ENCODE peak calls at places on chromosomes 12 and 14, in five cellular contexts. One of them, this sample, is unnamed.

GRCh38 chr14:22569106-22569748 is 19.8 kb downstream of the DAD1 start:
- DNase-seq in HFF-Myc: no peak
- DNase-seq in neural crest cell: no peak
- DNase-seq in thoracic aorta: no peak
- DNase-seq in mucosa of descending colon: no peak
- DNase-seq in this sample: no peak

GRCh38 chr12:108798551-108799221 is 58.7 kb downstream of the SSH1 start:
- DNase-seq in HFF-Myc: no peak
- DNase-seq in neural crest cell: no peak
- DNase-seq in thoracic aorta: no peak
- DNase-seq in mucosa of descending colon: peak
- DNase-seq in this sample: no peak

GRCh38 chr12:116037941-116038837 is 239.3 kb downstream of the MED13L start:
- DNase-seq in HFF-Myc: peak
- DNase-seq in neural crest cell: no peak
- DNase-seq in thoracic aorta: no peak
- DNase-seq in mucosa of descending colon: no peak
- DNase-seq in this sample: no peak

GRCh38 chr14:74514471-74514932 is 20.9 kb downstream of the ISCA2 start:
- DNase-seq in HFF-Myc: no peak
- DNase-seq in neural crest cell: no peak
- DNase-seq in thoracic aorta: no peak
- DNase-seq in mucosa of descending colon: peak
- DNase-seq in this sample: no peak

GRCh38 chr12:113373966-113374365 is 15.6 kb downstream of the PLBD2 start:
- DNase-seq in HFF-Myc: no peak
- DNase-seq in neural crest cell: no peak
- DNase-seq in thoracic aorta: no peak
- DNase-seq in mucosa of descending colon: no peak
- DNase-seq in this sample: no peak

GRCh38 chr14:22545842-22546721 is 42.9 kb downstream of the DAD1 start:
- DNase-seq in HFF-Myc: peak
- DNase-seq in neural crest cell: no peak
- DNase-seq in thoracic aorta: no peak
- DNase-seq in mucosa of descending colon: no peak
- DNase-seq in this sample: no peak

GRCh38 chr12:76266797-76267196 is 81.4 kb downstream of the BBS10 start:
- DNase-seq in HFF-Myc: peak
- DNase-seq in neural crest cell: no peak
- DNase-seq in thoracic aorta: no peak
- DNase-seq in mucosa of descending colon: no peak
- DNase-seq in this sample: no peak

GRCh38 chr12:42094277-42094676 is 50.4 kb downstream of the GXYLT1 start:
- DNase-seq in HFF-Myc: peak
- DNase-seq in neural crest cell: no peak
- DNase-seq in thoracic aorta: no peak
- DNase-seq in mucosa of descending colon: no peak
- DNase-seq in this sample: no peak

GRCh38 chr14:98951031-98951430 is 321.0 kb downstream of the BCL11B start:
- DNase-seq in HFF-Myc: no peak
- DNase-seq in neural crest cell: no peak
- DNase-seq in thoracic aorta: no peak
- DNase-seq in mucosa of descending colon: no peak
- DNase-seq in this sample: no peak

GRCh38 chr12:50394469-50395029 is 1.9 kb downstream of the FAM186A start:
- DNase-seq in HFF-Myc: no peak
- DNase-seq in neural crest cell: no peak
- DNase-seq in thoracic aorta: no peak
- DNase-seq in mucosa of descending colon: no peak
- DNase-seq in this sample: no peak

GRCh38 chr14:60722836-60723217 is 1.3 kb downstream of the SIX4 start:
- DNase-seq in HFF-Myc: no peak
- DNase-seq in neural crest cell: no peak
- DNase-seq in thoracic aorta: no peak
- DNase-seq in mucosa of descending colon: no peak
- DNase-seq in this sample: no peak

GRCh38 chr14:92568621-92569479 is 55.3 kb downstream of the RIN3 start:
- DNase-seq in HFF-Myc: no peak
- DNase-seq in neural crest cell: no peak
- DNase-seq in thoracic aorta: no peak
- DNase-seq in mucosa of descending colon: no peak
- DNase-seq in this sample: peak

GRCh38 chr12:124720019-124720686 is 143.5 kb downstream of the SCARB1 start:
- DNase-seq in HFF-Myc: no peak
- DNase-seq in neural crest cell: no peak
- DNase-seq in thoracic aorta: no peak
- DNase-seq in mucosa of descending colon: no peak
- DNase-seq in this sample: no peak

GRCh38 chr12:15045451-15045850 is 72.6 kb downstream of the PDE6H start:
- DNase-seq in HFF-Myc: no peak
- DNase-seq in neural crest cell: no peak
- DNase-seq in thoracic aorta: no peak
- DNase-seq in mucosa of descending colon: no peak
- DNase-seq in this sample: no peak

GRCh38 chr12:115609356-115609755 is 668.1 kb downstream of the MED13L start:
- DNase-seq in HFF-Myc: no peak
- DNase-seq in neural crest cell: no peak
- DNase-seq in thoracic aorta: no peak
- DNase-seq in mucosa of descending colon: no peak
- DNase-seq in this sample: no peak

GRCh38 chr12:131035268-131035681 is 81.6 kb downstream of the ADGRD1 start:
- DNase-seq in HFF-Myc: no peak
- DNase-seq in neural crest cell: no peak
- DNase-seq in thoracic aorta: no peak
- DNase-seq in mucosa of descending colon: no peak
- DNase-seq in this sample: no peak

GRCh38 chr14:63046339-63047268 is 1.3 kb upstream of the KCNH5 start:
- DNase-seq in HFF-Myc: no peak
- DNase-seq in neural crest cell: no peak
- DNase-seq in thoracic aorta: no peak
- DNase-seq in mucosa of descending colon: no peak
- DNase-seq in this sample: no peak

GRCh38 chr14:66070542-66071319 is 415.4 kb upstream of the CCDC196 start:
- DNase-seq in HFF-Myc: no peak
- DNase-seq in neural crest cell: peak
- DNase-seq in thoracic aorta: no peak
- DNase-seq in mucosa of descending colon: peak
- DNase-seq in this sample: peak

GRCh38 chr12:79567164-79567563 is 123.6 kb downstream of the PAWR start:
- DNase-seq in HFF-Myc: no peak
- DNase-seq in neural crest cell: no peak
- DNase-seq in thoracic aorta: no peak
- DNase-seq in mucosa of descending colon: no peak
- DNase-seq in this sample: no peak

GRCh38 chr12:10632226-10632625 is 18.8 kb upstream of the MAGOHB start:
- DNase-seq in HFF-Myc: no peak
- DNase-seq in neural crest cell: no peak
- DNase-seq in thoracic aorta: no peak
- DNase-seq in mucosa of descending colon: no peak
- DNase-seq in this sample: no peak

GRCh38 chr12:68098939-68099338 is 60.6 kb downstream of the IFNG start:
- DNase-seq in HFF-Myc: no peak
- DNase-seq in neural crest cell: no peak
- DNase-seq in thoracic aorta: no peak
- DNase-seq in mucosa of descending colon: no peak
- DNase-seq in this sample: no peak

GRCh38 chr12:27899151-27899661 is 73.3 kb downstream of the PTHLH start:
- DNase-seq in HFF-Myc: no peak
- DNase-seq in neural crest cell: no peak
- DNase-seq in thoracic aorta: no peak
- DNase-seq in mucosa of descending colon: no peak
- DNase-seq in this sample: no peak

GRCh38 chr12:124525455-124525854 is 42.0 kb downstream of the NCOR2 start:
- DNase-seq in HFF-Myc: no peak
- DNase-seq in neural crest cell: no peak
- DNase-seq in thoracic aorta: no peak
- DNase-seq in mucosa of descending colon: no peak
- DNase-seq in this sample: no peak

GRCh38 chr14:85308531-85309300 is 221.2 kb upstream of the FLRT2 start:
- DNase-seq in HFF-Myc: no peak
- DNase-seq in neural crest cell: peak
- DNase-seq in thoracic aorta: no peak
- DNase-seq in mucosa of descending colon: no peak
- DNase-seq in this sample: no peak

GRCh38 chr12:109385339-109386078 is 37.8 kb downstream of the MYO1H start:
- DNase-seq in HFF-Myc: peak
- DNase-seq in neural crest cell: no peak
- DNase-seq in thoracic aorta: no peak
- DNase-seq in mucosa of descending colon: peak
- DNase-seq in this sample: no peak

GRCh38 chr12:89244536-89244935 is 107.8 kb downstream of the DUSP6 start:
- DNase-seq in HFF-Myc: no peak
- DNase-seq in neural crest cell: no peak
- DNase-seq in thoracic aorta: no peak
- DNase-seq in mucosa of descending colon: no peak
- DNase-seq in this sample: no peak

GRCh38 chr12:58081488-58081887 is 140.1 kb downstream of the ATP23 start:
- DNase-seq in HFF-Myc: no peak
- DNase-seq in neural crest cell: no peak
- DNase-seq in thoracic aorta: no peak
- DNase-seq in mucosa of descending colon: no peak
- DNase-seq in this sample: no peak

GRCh38 chr12:25875661-25876060 is 82.8 kb upstream of the RASSF8 start:
- DNase-seq in HFF-Myc: no peak
- DNase-seq in neural crest cell: no peak
- DNase-seq in thoracic aorta: no peak
- DNase-seq in mucosa of descending colon: no peak
- DNase-seq in this sample: no peak

GRCh38 chr14:100140452-100141132 is 18.9 kb downstream of the DEGS2 start:
- DNase-seq in HFF-Myc: no peak
- DNase-seq in neural crest cell: peak
- DNase-seq in thoracic aorta: no peak
- DNase-seq in mucosa of descending colon: peak
- DNase-seq in this sample: no peak
- TF ChIP-seq CTCF in HFF-Myc: no peak
- TF ChIP-seq CTCF in neural crest cell: peak
- TF ChIP-seq CTCF in thoracic aorta: no peak
- TF ChIP-seq CTCF in mucosa of descending colon: no peak
- TF ChIP-seq CTCF in this sample: no peak

DNA sequence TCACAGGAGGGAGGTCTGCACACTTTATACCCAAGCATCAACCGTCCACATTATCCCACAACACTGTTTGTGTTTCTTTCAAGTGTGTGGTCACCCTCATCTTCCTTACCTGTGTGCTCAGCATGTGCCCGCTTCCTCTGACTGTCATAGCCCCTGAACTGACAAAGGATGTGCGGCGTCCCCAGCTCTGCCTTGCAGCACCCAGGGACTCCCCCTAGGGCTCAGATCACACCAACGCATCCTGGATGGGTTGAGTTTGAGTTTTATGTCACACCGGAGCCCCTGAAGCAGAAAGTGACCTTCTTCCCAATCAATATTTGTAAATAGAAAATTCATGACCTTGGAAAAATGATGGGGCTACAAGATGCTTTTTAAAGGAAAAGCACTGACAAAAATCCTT is 770.7 kb upstream of the TMEM132C start:
- DNase-seq in HFF-Myc: no peak
- DNase-seq in neural crest cell: no peak
- DNase-seq in thoracic aorta: no peak
- DNase-seq in mucosa of descending colon: no peak
- DNase-seq in this sample: no peak
- TF ChIP-seq CTCF in HFF-Myc: no peak
- TF ChIP-seq CTCF in neural crest cell: peak
- TF ChIP-seq CTCF in thoracic aorta: no peak
- TF ChIP-seq CTCF in mucosa of descending colon: no peak
- TF ChIP-seq CTCF in this sample: no peak

GRCh38 chr12:45122776-45123380 is 72.0 kb upstream of the DBX2 start:
- DNase-seq in HFF-Myc: peak
- DNase-seq in neural crest cell: no peak
- DNase-seq in thoracic aorta: no peak
- DNase-seq in mucosa of descending colon: no peak
- DNase-seq in this sample: no peak
- TF ChIP-seq CTCF in HFF-Myc: peak
- TF ChIP-seq CTCF in neural crest cell: peak
- TF ChIP-seq CTCF in thoracic aorta: no peak
- TF ChIP-seq CTCF in mucosa of descending colon: no peak
- TF ChIP-seq CTCF in this sample: no peak

GRCh38 chr12:5912437-5913334 is 32.4 kb downstream of the ANO2 start:
- DNase-seq in HFF-Myc: no peak
- DNase-seq in neural crest cell: peak
- DNase-seq in thoracic aorta: no peak
- DNase-seq in mucosa of descending colon: no peak
- DNase-seq in this sample: no peak
- TF ChIP-seq CTCF in HFF-Myc: peak
- TF ChIP-seq CTCF in neural crest cell: peak
- TF ChIP-seq CTCF in thoracic aorta: no peak
- TF ChIP-seq CTCF in mucosa of descending colon: no peak
- TF ChIP-seq CTCF in this sample: no peak

GRCh38 chr14:43338713-43339112 is 1168.4 kb downstream of the FSCB start:
- DNase-seq in HFF-Myc: no peak
- DNase-seq in neural crest cell: no peak
- DNase-seq in thoracic aorta: no peak
- DNase-seq in mucosa of descending colon: no peak
- DNase-seq in this sample: no peak
- TF ChIP-seq CTCF in HFF-Myc: no peak
- TF ChIP-seq CTCF in neural crest cell: no peak
- TF ChIP-seq CTCF in thoracic aorta: no peak
- TF ChIP-seq CTCF in mucosa of descending colon: no peak
- TF ChIP-seq CTCF in this sample: no peak

DNA sequence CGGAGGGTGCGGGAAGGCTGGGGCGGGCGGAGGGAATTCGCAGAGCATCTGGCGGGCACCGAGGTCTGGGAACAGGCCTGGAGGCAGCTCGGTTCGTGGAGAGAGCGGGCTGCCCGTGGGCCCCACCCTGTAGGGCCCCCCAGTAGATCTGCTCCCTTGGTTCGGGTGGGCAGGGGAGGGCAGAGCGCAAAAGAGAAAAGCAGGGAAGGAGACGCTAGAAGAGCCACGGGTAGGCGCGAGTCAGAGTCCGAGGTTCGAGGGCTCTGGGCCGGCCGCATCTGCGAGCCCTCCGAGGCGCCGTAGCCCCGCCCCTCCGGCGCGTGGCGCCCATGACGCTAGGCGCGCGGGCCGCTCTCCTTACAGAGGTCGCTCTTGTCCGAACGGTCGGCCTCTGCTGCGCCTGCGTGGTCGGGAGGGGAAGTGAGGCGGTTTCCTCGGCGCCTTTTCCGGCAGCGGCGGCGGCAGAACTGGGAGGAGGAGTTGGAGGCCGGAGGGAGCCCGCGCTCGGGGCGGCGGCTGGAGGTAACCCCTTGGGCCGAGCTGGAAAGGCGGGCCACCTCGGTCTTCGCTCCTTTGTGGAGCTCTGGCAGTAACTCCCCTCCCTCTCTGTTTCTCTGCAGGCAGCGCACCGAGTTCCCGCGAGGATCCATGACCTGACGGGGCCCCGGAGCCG is at the start of gene ARF6:
- DNase-seq in HFF-Myc: peak
- DNase-seq in neural crest cell: peak
- DNase-seq in thoracic aorta: peak
- DNase-seq in mucosa of descending colon: peak
- DNase-seq in this sample: peak
- TF ChIP-seq CTCF in HFF-Myc: no peak
- TF ChIP-seq CTCF in neural crest cell: peak
- TF ChIP-seq CTCF in thoracic aorta: no peak
- TF ChIP-seq CTCF in mucosa of descending colon: peak
- TF ChIP-seq CTCF in this sample: no peak